ENCODE peak calls at places on chromosomes 1 and 21, in six cellular contexts. G is esophagus squamous epithelium, B is fibroblast of lung, J is upper lobe of right lung, P is heart left ventricle, N is stomach. M is an unnamed sample. For H3K27me3, the result is how much of the 10 kb centered on the place peaks cover.

GRCh38 chr1:89022167-89022959 is at the start of gene GBP3:
- DNase-seq in G (no peak), B (peak), J (no peak), P (no peak), N (no peak), M (peak)

GRCh38 chr1:75470448-75470847 is 140.5 kb downstream of the SLC44A5 start:
- DNase-seq in G (no peak), B (no peak), J (no peak), P (no peak), N (no peak), M (no peak)

GRCh38 chr1:174023438-174023837 is 1.3 kb upstream of the RC3H1 start:
- DNase-seq in G (no peak), B (peak), J (no peak), P (peak), N (peak), M (peak)

GRCh38 chr1:9061252-9061948 is 8.0 kb downstream of the SLC2A5 start:
- DNase-seq in G (no peak), B (peak), J (peak), P (no peak), N (no peak), M (no peak)

GRCh38 chr1:12618661-12619395 is 818 bp upstream of the DHRS3 start:
- DNase-seq in G (no peak), B (peak), J (peak), P (peak), N (peak), M (peak)

GRCh38 chr1:39213511-39214002 is 9.1 kb downstream of the MACF1 start:
- DNase-seq in G (no peak), B (peak), J (no peak), P (no peak), N (no peak), M (no peak)

GRCh38 chr1:205739348-205740160 is 10.4 kb downstream of the NUCKS1 start:
- DNase-seq in G (no peak), B (peak), J (no peak), P (no peak), N (no peak), M (no peak)

GRCh38 chr21:37337831-37338230 is 28.7 kb upstream of the DYRK1A start:
- DNase-seq in G (no peak), B (no peak), J (no peak), P (no peak), N (no peak), M (no peak)

GRCh38 chr1:4754816-4755215 is 100.4 kb downstream of the AJAP1 start:
- DNase-seq in G (no peak), B (no peak), J (no peak), P (no peak), N (no peak), M (no peak)

GRCh38 chr1:9388628-9389184 is 96.0 kb downstream of the SPSB1 start:
- DNase-seq in G (no peak), B (peak), J (no peak), P (no peak), N (no peak), M (no peak)

GRCh38 chr1:117044217-117044616 is 15.9 kb upstream of the TTF2 start:
- DNase-seq in G (no peak), B (no peak), J (no peak), P (no peak), N (no peak), M (no peak)

GRCh38 chr1:41631971-41632370 is 147.5 kb upstream of the EDN2 start:
- DNase-seq in G (no peak), B (peak), J (no peak), P (no peak), N (no peak), M (no peak)

GRCh38 chr1:180327089-180327488 is 97.0 kb downstream of the LHX4 start:
- DNase-seq in G (no peak), B (no peak), J (no peak), P (peak), N (no peak), M (no peak)

GRCh38 chr1:151509350-151510019 is 1.7 kb upstream of the CGN start:
- DNase-seq in G (no peak), B (no peak), J (no peak), P (no peak), N (no peak), M (no peak)

GRCh38 chr21:17726047-17726446 is 93.1 kb downstream of the C21orf91 start:
- DNase-seq in G (no peak), B (no peak), J (no peak), P (no peak), N (no peak), M (no peak)

GRCh38 chr1:207988326-207989005 is 77.5 kb upstream of the CD34 start:
- DNase-seq in G (no peak), B (no peak), J (no peak), P (no peak), N (no peak), M (no peak)

GRCh38 chr1:176802316-176802715 is 339.3 kb downstream of the PAPPA2 start:
- DNase-seq in G (no peak), B (no peak), J (no peak), P (no peak), N (no peak), M (no peak)

GRCh38 chr1:228335406-228336307 is 71.0 kb downstream of the TRIM11 start:
- DNase-seq in G (no peak), B (no peak), J (no peak), P (no peak), N (no peak), M (no peak)

GRCh38 chr1:154743536-154744036 is 126.5 kb downstream of the KCNN3 start:
- DNase-seq in G (no peak), B (no peak), J (no peak), P (no peak), N (no peak), M (no peak)
- H3K27me3 ChIP-seq in G (under half), B (under half), J (under half), P (under half), N (under half), M (under half)

DNA sequence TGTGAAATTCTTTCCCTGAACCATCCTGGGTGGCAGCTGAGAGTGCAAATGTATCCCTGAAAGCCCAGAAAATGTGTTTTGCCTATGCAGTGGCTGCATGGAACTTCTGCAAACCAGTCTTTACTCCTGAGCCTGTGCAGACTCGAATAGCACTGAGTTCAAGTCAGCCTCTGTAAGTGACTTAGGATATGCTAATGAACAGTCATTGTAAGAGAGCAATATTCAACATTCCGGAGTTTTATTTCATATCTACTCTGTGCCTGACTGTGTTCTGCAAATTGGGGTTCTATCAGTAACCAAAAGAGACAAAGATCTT is 163.3 kb downstream of the NTPCR start:
- DNase-seq in G (no peak), B (no peak), J (no peak), P (no peak), N (no peak), M (no peak)
- H3K4me3 ChIP-seq in G (peak), B (peak), J (no peak), P (no peak), N (no peak), M (no peak)

GRCh38 chr1:108643492-108644333 is 17.2 kb downstream of the HENMT1 start:
- DNase-seq in G (no peak), B (peak), J (no peak), P (no peak), N (peak), M (peak)
- TF ChIP-seq CTCF in G (peak), B (peak), J (peak), P (peak), N (no peak), M (peak)

GRCh38 chr1:10864776-10865175 is 68.3 kb upstream of the CASZ1 start:
- DNase-seq in G (no peak), B (no peak), J (no peak), P (no peak), N (no peak), M (no peak)
- H3K27me3 ChIP-seq in G (under half), B (under half), J (under half), P (under half), N (under half), M (half or more)

DNA sequence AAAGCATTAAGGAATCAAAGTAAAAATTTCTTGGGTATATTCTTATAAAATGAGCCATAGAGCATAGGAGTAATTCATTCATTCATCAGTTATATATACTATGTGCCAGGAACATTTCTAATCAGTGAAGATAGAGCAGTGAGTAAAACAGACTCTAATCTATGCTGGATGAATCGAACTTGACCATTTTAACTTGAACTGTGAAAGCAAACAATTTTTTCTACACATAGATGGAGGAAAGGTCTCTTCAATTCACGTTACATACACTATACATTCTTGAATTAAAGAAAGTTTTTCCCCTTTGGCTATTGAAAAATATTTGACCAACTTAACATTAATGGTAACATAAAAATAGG is 1.6 kb downstream of the MACO1 start:
- DNase-seq in G (no peak), B (no peak), J (no peak), P (no peak), N (no peak), M (no peak)
- H3K4me3 ChIP-seq in G (peak), B (peak), J (peak), P (peak), N (peak), M (no peak)

GRCh38 chr1:3456964-3457909 is 2.8 kb downstream of the ARHGEF16 start:
- DNase-seq in G (no peak), B (no peak), J (no peak), P (peak), N (no peak), M (no peak)
- TF ChIP-seq CTCF in G (no peak), B (no peak), J (no peak), P (no peak), N (no peak), M (no peak)

GRCh38 chr1:3387401-3387800 is 67.1 kb upstream of the ARHGEF16 start:
- DNase-seq in G (no peak), B (no peak), J (no peak), P (no peak), N (no peak), M (no peak)

GRCh38 chr1:3389093-3389833 is 65.2 kb upstream of the ARHGEF16 start:
- DNase-seq in G (no peak), B (no peak), J (no peak), P (no peak), N (no peak), M (no peak)

GRCh38 chr1:3391711-3392110 is 62.8 kb upstream of the ARHGEF16 start:
- DNase-seq in G (no peak), B (no peak), J (no peak), P (no peak), N (no peak), M (no peak)

GRCh38 chr1:3393024-3393986 is 61.2 kb upstream of the ARHGEF16 start:
- DNase-seq in G (no peak), B (no peak), J (no peak), P (peak), N (peak), M (no peak)

GRCh38 chr1:3390291-3390690 is 64.2 kb upstream of the ARHGEF16 start:
- DNase-seq in G (no peak), B (no peak), J (no peak), P (no peak), N (no peak), M (no peak)
- H3K27me3 ChIP-seq in G (under half), B (under half), J (half or more), P (under half), N (under half), M (half or more)

DNA sequence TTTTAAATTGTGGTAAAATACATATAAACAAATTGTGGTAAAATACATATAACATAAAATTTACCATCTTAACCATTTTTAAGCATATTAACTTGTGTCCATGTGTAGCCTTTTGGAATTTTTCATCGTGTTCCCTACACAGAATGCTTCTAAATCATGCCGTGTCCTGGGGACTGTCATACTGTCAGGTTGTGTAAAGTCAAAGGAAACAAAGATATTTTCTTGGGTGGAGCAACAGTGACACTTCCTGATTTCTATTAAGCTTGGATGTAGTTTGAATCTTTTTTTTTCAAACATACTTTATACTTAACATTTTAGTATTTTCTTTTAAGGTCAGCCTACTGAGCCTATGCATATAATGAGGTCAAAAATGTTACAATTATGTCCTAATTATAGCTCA is 32.3 kb downstream of the DOP1B start:
- DNase-seq in G (no peak), B (no peak), J (no peak), P (no peak), N (no peak), M (no peak)
- H3K4me3 ChIP-seq in G (no peak), B (no peak), J (no peak), P (no peak), N (no peak), M (no peak)

GRCh38 chr1:16644179-16645043 is 22.3 kb downstream of the RNU1-3 start:
- DNase-seq in G (peak), B (peak), J (peak), P (peak), N (peak), M (peak)
- TF ChIP-seq CTCF in G (peak), B (peak), J (peak), P (peak), N (no peak), M (peak)

GRCh38 chr1:202213361-202214088 is 19.9 kb downstream of the LGR6 start:
- DNase-seq in G (no peak), B (no peak), J (no peak), P (no peak), N (no peak), M (no peak)

GRCh38 chr1:202210969-202211368 is 17.4 kb downstream of the LGR6 start:
- DNase-seq in G (no peak), B (no peak), J (no peak), P (no peak), N (no peak), M (no peak)

GRCh38 chr1:202214089-202214843 is 20.7 kb downstream of the LGR6 start:
- DNase-seq in G (no peak), B (no peak), J (no peak), P (no peak), N (no peak), M (no peak)

GRCh38 chr1:202210370-202210769 is 16.8 kb downstream of the LGR6 start:
- DNase-seq in G (no peak), B (peak), J (no peak), P (no peak), N (no peak), M (no peak)

DNA sequence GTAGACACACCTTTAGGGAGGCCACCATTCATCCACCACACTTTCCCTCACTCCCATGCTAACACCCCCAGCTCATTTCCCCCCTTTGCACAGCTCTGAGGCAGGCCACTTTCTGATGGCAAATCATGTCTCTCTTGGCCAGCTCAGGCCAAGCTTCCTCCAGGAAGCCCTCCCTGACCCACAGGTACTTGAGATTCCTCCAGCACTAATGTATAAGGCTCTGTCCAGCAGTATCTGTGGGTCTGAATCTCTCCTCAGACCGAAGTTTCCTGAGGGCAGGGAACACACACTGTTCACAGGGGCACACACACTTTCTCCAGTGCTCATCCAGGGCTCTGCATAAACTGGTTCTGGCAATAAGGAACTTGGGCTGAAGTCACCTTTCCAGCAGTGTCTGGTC is 19.2 kb downstream of the LGR6 start:
- DNase-seq in G (no peak), B (no peak), J (no peak), P (no peak), N (no peak), M (no peak)
- H3K27me3 ChIP-seq in G (under half), B (half or more), J (under half), P (under half), N (under half), M (half or more)

M was measured in kidney epithelial cell.